ENCODE peak calls at places on chromosome 22, in six cellular contexts. One of them, this sample, is unnamed.

GRCh38 chr22:50309601-50309991 is 2.1 kb upstream of the PLXNB2 start:
- DNase-seq in NCI-H187 treated with DMSO at 0.1 percent for 48 hours: no peak
- DNase-seq in frontal cortex: no peak
- DNase-seq in BJ: no peak
- DNase-seq in mucosa of descending colon: no peak
- DNase-seq in WTC11: no peak
- DNase-seq in this sample: no peak

GRCh38 chr22:25497269-25497668 is 67.2 kb upstream of the GRK3 start:
- DNase-seq in NCI-H187 treated with DMSO at 0.1 percent for 48 hours: no peak
- DNase-seq in frontal cortex: no peak
- DNase-seq in BJ: no peak
- DNase-seq in mucosa of descending colon: no peak
- DNase-seq in WTC11: no peak
- DNase-seq in this sample: no peak

GRCh38 chr22:17258015-17258827 is 39.0 kb upstream of the ADA2 start:
- DNase-seq in NCI-H187 treated with DMSO at 0.1 percent for 48 hours: peak; percentile 69
- DNase-seq in frontal cortex: no peak
- DNase-seq in BJ: no peak
- DNase-seq in mucosa of descending colon: peak; percentile 80
- DNase-seq in WTC11: peak; percentile 76
- DNase-seq in this sample: peak; percentile 60

GRCh38 chr22:26662160-26662559 is 4.8 kb downstream of the MIAT start:
- DNase-seq in NCI-H187 treated with DMSO at 0.1 percent for 48 hours: no peak
- DNase-seq in frontal cortex: no peak
- DNase-seq in BJ: no peak
- DNase-seq in mucosa of descending colon: no peak
- DNase-seq in WTC11: no peak
- DNase-seq in this sample: no peak

GRCh38 chr22:20091690-20092476 is 11.8 kb downstream of the DGCR8 start:
- DNase-seq in NCI-H187 treated with DMSO at 0.1 percent for 48 hours: no peak
- DNase-seq in frontal cortex: no peak
- DNase-seq in BJ: no peak
- DNase-seq in mucosa of descending colon: peak; percentile 11
- DNase-seq in WTC11: no peak
- DNase-seq in this sample: no peak

GRCh38 chr22:47022075-47022473 is 259.6 kb downstream of the TBC1D22A start:
- DNase-seq in NCI-H187 treated with DMSO at 0.1 percent for 48 hours: no peak
- DNase-seq in frontal cortex: peak; percentile 31
- DNase-seq in BJ: no peak
- DNase-seq in mucosa of descending colon: no peak
- DNase-seq in WTC11: no peak
- DNase-seq in this sample: no peak

GRCh38 chr22:44729391-44730012 is 22.9 kb upstream of the ARHGAP8 start:
- DNase-seq in NCI-H187 treated with DMSO at 0.1 percent for 48 hours: no peak
- DNase-seq in frontal cortex: peak; percentile 76
- DNase-seq in BJ: peak; percentile 24
- DNase-seq in mucosa of descending colon: peak; percentile 53
- DNase-seq in WTC11: no peak
- DNase-seq in this sample: no peak

GRCh38 chr22:32103648-32104326 is 55.3 kb downstream of the C22orf42 start:
- DNase-seq in NCI-H187 treated with DMSO at 0.1 percent for 48 hours: no peak
- DNase-seq in frontal cortex: peak; percentile 32
- DNase-seq in BJ: no peak
- DNase-seq in mucosa of descending colon: no peak
- DNase-seq in WTC11: no peak
- DNase-seq in this sample: no peak

GRCh38 chr22:21446128-21446826 is 20.9 kb upstream of the TMEM191C start:
- DNase-seq in NCI-H187 treated with DMSO at 0.1 percent for 48 hours: no peak
- DNase-seq in frontal cortex: no peak
- DNase-seq in BJ: no peak
- DNase-seq in mucosa of descending colon: peak; percentile 24
- DNase-seq in WTC11: peak; percentile 8
- DNase-seq in this sample: no peak

GRCh38 chr22:38505595-38506117 is 455 bp downstream of the DDX17 start:
- DNase-seq in NCI-H187 treated with DMSO at 0.1 percent for 48 hours: no peak
- DNase-seq in frontal cortex: peak; percentile 76
- DNase-seq in BJ: no peak
- DNase-seq in mucosa of descending colon: peak; percentile 83
- DNase-seq in WTC11: peak; percentile 43
- DNase-seq in this sample: no peak

GRCh38 chr22:48780597-48781277 is 1046.9 kb downstream of the BRD1 start:
- DNase-seq in NCI-H187 treated with DMSO at 0.1 percent for 48 hours: no peak
- DNase-seq in frontal cortex: no peak
- DNase-seq in BJ: no peak
- DNase-seq in mucosa of descending colon: no peak
- DNase-seq in WTC11: no peak
- DNase-seq in this sample: no peak

GRCh38 chr22:22933100-22933806 is 45.6 kb downstream of the IGLL5 start:
- DNase-seq in NCI-H187 treated with DMSO at 0.1 percent for 48 hours: no peak
- DNase-seq in frontal cortex: no peak
- DNase-seq in BJ: no peak
- DNase-seq in mucosa of descending colon: no peak
- DNase-seq in WTC11: no peak
- DNase-seq in this sample: no peak

GRCh38 chr22:24289781-24290181 is 19.1 kb downstream of the SPECC1L start:
- DNase-seq in NCI-H187 treated with DMSO at 0.1 percent for 48 hours: no peak
- DNase-seq in frontal cortex: no peak
- DNase-seq in BJ: no peak
- DNase-seq in mucosa of descending colon: no peak
- DNase-seq in WTC11: no peak
- DNase-seq in this sample: no peak